ENCODE peak calls at places on chromosomes 13 and 19, in six cellular contexts. K is astrocyte of the spinal cord, R is tibial artery, C is mammary epithelial cell, G is esophagus squamous epithelium, Q is sigmoid colon. O is an unnamed sample.

GRCh38 chr19:9913237-9914000 is 22.9 kb downstream of the OLFM2 start:
- DNase-seq in R (no peak), C (no peak), K (no peak), Q (no peak), G (no peak), O (no peak)

GRCh38 chr13:33490461-33491327 is 205.1 kb upstream of the STARD13 start:
- DNase-seq in K (no peak), C (no peak), Q (no peak), R (no peak), G (no peak), O (peak)

GRCh38 chr19:12527034-12527836 is 24.0 kb downstream of the ZNF564 start:
- DNase-seq in G (no peak), R (no peak), K (peak), Q (no peak), C (peak), O (no peak)

GRCh38 chr13:77696006-77696862 is 1.3 kb upstream of the SLAIN1 start:
- DNase-seq in R (no peak), C (no peak), Q (no peak), K (peak), G (no peak), O (peak)

GRCh38 chr13:111005808-111006494 is 91.1 kb upstream of the ANKRD10 start:
- DNase-seq in R (peak), C (no peak), Q (peak), G (no peak), K (peak), O (peak)

GRCh38 chr19:49880162-49880869 is 2.8 kb downstream of the TBC1D17 start:
- DNase-seq in G (no peak), R (no peak), K (no peak), Q (no peak), C (no peak), O (no peak)

GRCh38 chr13:100234524-100235136 is 145.7 kb downstream of the PCCA start:
- DNase-seq in R (no peak), C (no peak), K (peak), Q (no peak), G (no peak), O (peak)

GRCh38 chr13:40026174-40026585 is 370.7 kb downstream of the COG6 start:
- DNase-seq in K (peak), R (no peak), Q (no peak), G (no peak), C (peak), O (peak)

GRCh38 chr13:94858856-94859811 is 146.8 kb upstream of the SOX21 start:
- DNase-seq in K (peak), Q (peak), G (no peak), R (peak), C (no peak), O (peak)

GRCh38 chr13:67416047-67416925 is 186.2 kb upstream of the PCDH9 start:
- DNase-seq in Q (no peak), C (peak), K (peak), R (no peak), G (no peak), O (peak)

GRCh38 chr13:54852831-54853230 is 1824.2 kb downstream of the OLFM4 start:
- DNase-seq in K (no peak), Q (no peak), C (no peak), R (no peak), G (no peak), O (no peak)

GRCh38 chr13:40230833-40231266 is 435.6 kb downstream of the FOXO1 start:
- DNase-seq in R (no peak), K (peak), C (no peak), G (no peak), Q (no peak), O (peak)

GRCh38 chr19:38721977-38722773 is 22.1 kb downstream of the CAPN12 start:
- DNase-seq in C (no peak), R (no peak), G (no peak), K (no peak), Q (no peak), O (no peak)

GRCh38 chr13:71661921-71662320 is 205.1 kb downstream of the DACH1 start:
- DNase-seq in G (no peak), Q (no peak), R (no peak), C (no peak), K (peak), O (peak)

GRCh38 chr13:35855531-35856019 is 275.6 kb downstream of the DCLK1 start:
- DNase-seq in R (no peak), Q (no peak), C (peak), K (no peak), G (no peak), O (no peak)

GRCh38 chr13:113064534-113065405 is 40.8 kb upstream of the F7 start:
- DNase-seq in Q (no peak), C (peak), K (peak), G (no peak), R (no peak), O (peak)

GRCh38 chr13:29589234-29589633 is 6.3 kb downstream of the SLC7A1 start:
- DNase-seq in R (no peak), C (peak), K (peak), G (no peak), Q (no peak), O (peak)

GRCh38 chr13:20127563-20128458 is 33.0 kb downstream of the GJA3 start:
- DNase-seq in C (peak), K (peak), G (no peak), Q (peak), R (no peak), O (peak)

GRCh38 chr13:38520041-38520440 is 166.8 kb upstream of the FREM2 start:
- DNase-seq in Q (no peak), R (no peak), G (no peak), K (no peak), C (no peak), O (no peak)

GRCh38 chr19:40423227-40423566 is 2.6 kb downstream of the SERTAD1 start:
- DNase-seq in R (no peak), C (no peak), K (no peak), G (no peak), Q (no peak), O (no peak)

GRCh38 chr13:50228527-50228926 is 213.3 kb downstream of the KCNRG start:
- DNase-seq in K (no peak), R (no peak), Q (no peak), G (no peak), C (no peak), O (no peak)

GRCh38 chr13:41384749-41385503 is 72.4 kb upstream of the RGCC start:
- DNase-seq in R (no peak), C (no peak), Q (no peak), G (no peak), K (peak), O (peak)
- TF ChIP-seq CTCF in R (peak), C (peak), Q (no peak), G (peak), K (peak), O (peak)

GRCh38 chr19:1237027-1237659 is 662 bp downstream of the CBARP start:
- DNase-seq in C (no peak), Q (peak), G (no peak), R (no peak), K (no peak), O (peak)

GRCh38 chr19:1239420-1239795 is 1.6 kb upstream of the CBARP start:
- DNase-seq in R (no peak), C (no peak), Q (no peak), K (no peak), G (no peak), O (no peak)

GRCh38 chr19:1237754-1238372 is at the start of gene CBARP:
- DNase-seq in G (no peak), R (no peak), Q (peak), K (no peak), C (no peak), O (no peak)

GRCh38 chr19:1239796-1240737 is 1.5 kb upstream of the ATP5F1D start:
- DNase-seq in Q (peak), G (no peak), K (peak), R (peak), C (peak), O (peak)

GRCh38 chr19:1238373-1239303 is 833 bp upstream of the CBARP start:
- DNase-seq in K (no peak), G (no peak), Q (no peak), R (no peak), C (no peak), O (no peak)
- H3K4me3 ChIP-seq in K (peak), G (peak), Q (peak), R (peak), C (no peak), O (peak)

DNA sequence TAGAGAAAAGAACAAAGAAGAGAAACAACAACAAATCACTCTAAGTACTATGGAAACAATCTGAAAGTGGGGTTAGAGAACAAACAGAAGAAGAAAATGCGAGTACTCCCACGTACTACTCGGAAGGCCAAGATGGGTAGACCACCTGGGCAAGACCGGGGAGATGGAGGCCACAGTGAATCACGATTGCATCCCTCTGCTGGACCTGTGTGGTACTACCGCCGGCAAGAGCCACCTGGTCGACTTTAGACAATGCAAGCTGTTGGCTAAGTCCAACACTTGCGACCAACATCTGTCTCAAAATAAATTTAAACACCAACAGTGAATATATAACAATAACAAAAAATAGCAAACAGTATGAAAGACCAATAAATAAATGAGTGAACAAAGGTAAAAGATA is 45.5 kb upstream of the ZNF91 start:
- DNase-seq in Q (no peak), G (no peak), K (no peak), R (no peak), C (no peak), O (no peak)
- TF ChIP-seq CTCF in Q (no peak), G (peak), K (peak), R (peak), C (peak), O (peak)

DNA sequence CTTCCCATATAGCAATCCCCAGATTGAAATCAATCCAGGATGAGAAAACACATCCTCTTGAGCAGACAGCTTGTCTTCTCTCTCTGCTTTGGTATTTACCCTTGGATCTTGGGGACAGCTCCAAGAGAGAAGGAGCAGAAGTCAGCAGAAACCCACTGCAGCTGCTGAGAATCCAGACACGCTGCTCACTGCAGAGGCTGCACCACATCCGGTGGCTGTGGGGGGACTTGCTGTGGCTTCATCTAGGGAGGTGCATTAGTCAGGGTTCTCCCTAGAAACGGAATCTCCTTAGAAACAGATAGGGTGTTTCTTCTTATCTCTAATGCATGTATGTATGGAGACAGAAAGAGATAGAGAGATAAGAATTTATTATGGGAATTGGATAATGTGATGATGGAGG is 2.7 kb downstream of the CYP4F12 start:
- DNase-seq in C (no peak), K (no peak), Q (no peak), R (no peak), G (no peak), O (no peak)
- H3K4me3 ChIP-seq in C (no peak), K (no peak), Q (no peak), R (no peak), G (no peak), O (no peak)

GRCh38 chr19:27776524-27776923 is 1436.4 kb downstream of the UQCRFS1 start:
- DNase-seq in R (no peak), G (no peak), K (no peak), C (no peak), Q (no peak), O (no peak)

GRCh38 chr19:27774337-27774736 is 1438.6 kb downstream of the UQCRFS1 start:
- DNase-seq in Q (no peak), G (no peak), C (no peak), K (no peak), R (no peak), O (no peak)

GRCh38 chr19:27774827-27775226 is 1438.1 kb downstream of the UQCRFS1 start:
- DNase-seq in Q (no peak), K (no peak), R (no peak), G (no peak), C (no peak), O (no peak)

GRCh38 chr19:27776020-27776419 is 1436.9 kb downstream of the UQCRFS1 start:
- DNase-seq in Q (no peak), G (no peak), C (peak), K (peak), R (no peak), O (peak)

DNA sequence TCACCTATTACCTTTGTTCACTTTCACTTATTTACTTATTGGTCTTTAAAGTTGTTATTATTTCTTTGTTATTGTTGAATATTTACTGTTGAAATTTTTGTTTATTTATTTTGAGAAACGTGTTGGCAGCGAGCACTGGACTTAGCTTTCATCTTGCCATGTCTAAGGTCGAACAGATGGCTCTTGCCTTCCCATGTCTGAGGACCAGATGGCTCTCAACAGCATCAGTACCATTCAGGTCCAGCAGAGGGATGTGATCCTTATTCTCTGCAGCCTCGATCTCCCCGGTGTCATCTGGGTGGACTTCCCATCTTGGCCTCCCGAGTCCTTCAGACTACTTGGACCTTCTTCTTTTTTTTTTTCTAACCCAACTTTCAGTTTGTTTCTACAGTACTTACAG is 1437.6 kb downstream of the UQCRFS1 start:
- DNase-seq in R (no peak), G (no peak), Q (no peak), K (no peak), C (no peak), O (no peak)
- TF ChIP-seq CTCF in R (no peak), G (no peak), Q (no peak), K (no peak), C (no peak), O (no peak)

GRCh38 chr19:13982773-13983172 is 23.3 kb downstream of the RFX1 start:
- DNase-seq in G (no peak), K (no peak), C (no peak), Q (no peak), R (no peak), O (no peak)
- H3K4me3 ChIP-seq in G (no peak), K (no peak), C (no peak), Q (no peak), R (no peak), O (no peak)

DNA sequence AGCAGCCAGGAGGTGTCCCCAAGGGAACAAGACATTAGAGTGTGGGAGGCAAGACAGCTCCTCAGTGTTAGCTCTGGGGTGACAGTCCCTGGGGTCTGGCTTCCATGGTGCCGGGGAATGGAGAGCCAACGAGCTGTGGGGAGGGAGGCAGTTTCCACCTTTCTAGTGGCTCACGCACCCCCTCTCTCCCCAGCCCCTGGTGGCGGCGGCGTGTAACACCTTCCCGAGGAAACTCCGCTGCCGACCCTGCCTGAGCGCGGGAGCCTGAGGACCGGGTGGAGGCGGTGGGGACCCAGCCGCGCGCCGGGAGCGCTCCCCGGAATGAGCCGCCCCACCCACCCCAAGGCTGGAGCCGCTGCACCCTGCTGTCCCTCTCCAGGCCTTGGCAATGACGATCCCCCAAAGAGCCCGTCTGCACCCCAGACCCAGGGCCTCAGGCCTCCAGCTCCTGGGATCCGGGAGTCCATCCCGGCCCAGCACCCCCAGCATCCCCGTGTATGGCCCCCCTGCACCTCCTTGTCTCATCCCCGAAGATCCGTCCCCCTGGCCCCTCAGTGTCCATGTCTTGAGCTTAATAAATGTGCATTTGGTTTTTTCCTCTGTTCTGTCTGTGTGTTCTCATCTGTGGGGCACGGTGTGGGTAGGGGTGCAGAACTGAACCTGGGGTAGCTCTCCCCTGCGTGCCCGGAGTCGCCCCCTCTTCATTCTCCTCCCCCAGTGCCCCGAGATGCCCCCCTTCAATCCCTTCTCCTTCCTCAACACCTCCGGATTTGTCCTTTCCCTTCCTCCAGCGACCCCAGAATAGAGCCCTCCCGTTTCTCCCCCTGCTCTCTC is 617 bp upstream of the FXYD5 start:
- DNase-seq in R (no peak), K (no peak), Q (peak), C (no peak), G (no peak), O (peak)
- TF ChIP-seq CTCF in R (peak), K (peak), Q (peak), C (peak), G (peak), O (peak)

DNA sequence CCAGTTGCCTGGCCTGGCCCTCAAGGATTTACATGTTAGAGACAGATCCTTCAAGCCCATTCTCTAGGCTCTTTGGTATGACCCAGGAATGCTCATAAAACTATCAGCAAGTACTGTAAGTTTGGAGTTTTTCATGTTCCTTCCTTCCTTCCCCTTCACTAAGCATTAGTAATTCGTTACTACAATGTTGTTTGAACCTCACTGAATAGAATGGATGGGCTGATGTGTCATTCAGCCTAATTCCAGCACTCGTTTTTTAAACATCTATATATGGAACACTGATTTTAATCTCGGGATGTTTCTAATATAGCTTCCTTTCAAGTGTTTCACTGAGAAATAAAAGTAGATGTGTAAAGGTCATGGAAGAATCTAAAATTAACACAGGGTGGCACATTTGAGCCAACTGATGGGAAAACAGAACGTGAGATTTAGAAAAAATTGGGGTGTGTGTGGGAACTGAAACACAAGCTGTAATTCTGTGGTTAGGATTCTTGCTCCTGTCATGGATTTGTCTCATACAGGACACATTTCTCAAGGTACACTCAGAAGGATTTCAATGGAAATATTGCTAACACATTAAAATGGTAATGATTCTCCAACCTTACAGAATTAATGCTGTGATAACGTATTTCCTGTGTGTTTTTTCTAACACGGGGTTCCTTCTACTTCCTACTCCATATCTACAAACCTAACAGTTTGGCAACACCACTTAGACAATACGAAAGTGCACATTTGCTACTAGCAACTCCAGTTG is 93.4 kb downstream of the FLT1 start:
- DNase-seq in R (no peak), Q (no peak), C (peak), G (no peak), K (peak), O (peak)
- H3K4me3 ChIP-seq in R (no peak), Q (no peak), C (no peak), G (no peak), K (no peak), O (peak)

GRCh38 chr13:21152251-21152899 is 24.0 kb downstream of the SKA3 start:
- DNase-seq in C (no peak), Q (no peak), G (no peak), R (no peak), K (no peak), O (no peak)

GRCh38 chr13:21150013-21150412 is 26.3 kb downstream of the SKA3 start:
- DNase-seq in G (no peak), R (no peak), K (no peak), Q (no peak), C (no peak), O (peak)

GRCh38 chr13:21147827-21148226 is 28.5 kb downstream of the SKA3 start:
- DNase-seq in K (no peak), G (no peak), C (no peak), Q (no peak), R (no peak), O (no peak)

GRCh38 chr13:21148557-21149258 is 27.6 kb downstream of the SKA3 start:
- DNase-seq in Q (no peak), K (no peak), G (no peak), R (no peak), C (no peak), O (peak)

GRCh38 chr13:21149568-21149967 is 26.8 kb downstream of the SKA3 start:
- DNase-seq in R (no peak), K (peak), C (no peak), Q (no peak), G (no peak), O (no peak)
- TF ChIP-seq CTCF in R (no peak), K (no peak), C (no peak), Q (no peak), G (no peak), O (no peak)

GRCh38 chr19:8335343-8336071 is 7.6 kb downstream of the KANK3 start:
- DNase-seq in G (no peak), K (no peak), C (no peak), R (no peak), Q (no peak), O (no peak)
- H3K4me3 ChIP-seq in G (peak), K (no peak), C (no peak), R (peak), Q (peak), O (no peak)

O was measured in foreskin fibroblast.